ENCODE peak calls at places on chromosome 7, in nine cellular contexts. E is cardiac fibroblast; F is tibial artery; O is adrenal gland; Q is PC-3; K is activated CD4-positive, CD25-positive, alpha-beta regulatory T cell treated with anti-CD3 and anti-CD28 coated beads, Interleukin-2, amount 50 U/mL, for 72 hours; P is HFF-Myc; Y is cardiac septum; J is hepatocyte. B is an unnamed sample.

GRCh38 chr7:107939472-107940145 is 48.6 kb downstream of the DLD start:
- DNase-seq in P (no peak), F (peak; percentile 74), E (peak; percentile 90), Q (peak; percentile 41), Y (no peak), K (no peak), J (no peak), O (peak; percentile 86), B (no peak)

GRCh38 chr7:142323706-142324105 is 65.8 kb upstream of the PRSS58 start:
- DNase-seq in E (no peak), Y (no peak), F (no peak), K (peak; percentile 49), Q (peak; percentile 57), P (no peak), O (no peak), J (peak; percentile 44), B (peak; percentile 80)

GRCh38 chr7:82049442-82049841 is 279.6 kb upstream of the HGF start:
- DNase-seq in F (no peak), Y (no peak), K (no peak), E (peak; percentile 78), P (no peak), O (no peak), J (peak; percentile 19), Q (peak; percentile 64), B (no peak)

GRCh38 chr7:7709263-7709662 is 9.1 kb downstream of the RPA3 start:
- DNase-seq in J (peak; percentile 31), K (no peak), E (no peak), Y (no peak), F (no peak), Q (no peak), O (no peak), P (no peak), B (no peak)

GRCh38 chr7:979886-980571 is 3.0 kb upstream of the CYP2W1 start:
- DNase-seq in Q (no peak), E (peak; percentile 18), O (no peak), K (no peak), Y (no peak), F (no peak), P (no peak), J (no peak), B (no peak)

GRCh38 chr7:108012499-108013430 is 9.8 kb upstream of the LAMB1 start:
- DNase-seq in O (no peak), K (no peak), F (no peak), Y (no peak), J (peak; percentile 73), Q (peak; percentile 77), P (no peak), E (peak; percentile 69), B (no peak)

GRCh38 chr7:122219253-122219865 is 75.3 kb upstream of the AASS start:
- DNase-seq in J (peak; percentile 37), P (no peak), E (peak; percentile 39), K (no peak), Y (no peak), O (no peak), F (no peak), Q (peak; percentile 63), B (no peak)

GRCh38 chr7:47435889-47436312 is 146.0 kb downstream of the TNS3 start:
- DNase-seq in K (no peak), Q (peak; percentile 67), F (peak; percentile 85), J (peak; percentile 75), E (peak; percentile 88), Y (peak; percentile 77), O (peak; percentile 94), P (peak; percentile 31), B (no peak)

GRCh38 chr7:98284335-98285036 is 3.0 kb downstream of the BRI3 start:
- DNase-seq in Y (peak; percentile 92), F (peak; percentile 95), K (no peak), O (peak; percentile 92), Q (peak; percentile 78), P (peak; percentile 26), J (peak; percentile 62), E (peak; percentile 77), B (no peak)

GRCh38 chr7:96996111-96996936 is 9.0 kb upstream of the DLX6 start:
- DNase-seq in Y (no peak), F (no peak), O (no peak), J (no peak), K (no peak), E (no peak), Q (no peak), P (no peak), B (no peak)

GRCh38 chr7:143361552-143362125 is 874 bp downstream of the FAM131B start:
- DNase-seq in O (no peak), J (no peak), F (no peak), Q (no peak), P (no peak), E (no peak), Y (no peak), K (no peak), B (no peak)

GRCh38 chr7:136685506-136685905 is 182.9 kb upstream of the CHRM2 start:
- DNase-seq in J (no peak), E (no peak), Q (no peak), K (no peak), F (no peak), P (no peak), O (no peak), Y (no peak), B (no peak)

GRCh38 chr7:46990761-46991160 is 591.1 kb downstream of the TNS3 start:
- DNase-seq in F (no peak), E (peak; percentile 23), J (no peak), Y (no peak), O (no peak), Q (no peak), P (no peak), K (no peak), B (no peak)

GRCh38 chr7:73556208-73557107 is 1.0 kb downstream of the BCL7B start:
- DNase-seq in F (no peak), O (no peak), J (no peak), Y (no peak), K (no peak), P (no peak), E (no peak), Q (no peak), B (no peak)

GRCh38 chr7:20784311-20785210 is 2.1 kb downstream of the SP8 start:
- DNase-seq in Y (no peak), E (no peak), J (peak; percentile 59), P (no peak), F (no peak), Q (peak; percentile 69), K (no peak), O (no peak), B (no peak)

GRCh38 chr7:27745064-27745583 is 5.2 kb downstream of the TAX1BP1 start:
- DNase-seq in K (no peak), F (no peak), Q (peak; percentile 79), J (peak; percentile 72), E (peak; percentile 89), P (peak; percentile 53), Y (no peak), O (peak; percentile 74), B (no peak)

GRCh38 chr7:2049111-2049781 is 183.5 kb downstream of the MAD1L1 start:
- DNase-seq in J (no peak), Q (no peak), K (no peak), E (no peak), P (no peak), F (no peak), Y (no peak), O (no peak), B (no peak)